ENCODE peak calls at places on chromosomes 6 and 20, in six cellular contexts. B is stromal cell of bone marrow, M is esophagus squamous epithelium, F is H1, L is Right ventricle myocardium superior, V is cardiac muscle cell. H is an unnamed sample.

GRCh38 chr6:149323925-149324324 is 6.4 kb downstream of the TAB2 start:
- DNase-seq in V (no peak), M (no peak), F (no peak), B (no peak), L (no peak), H (no peak)

GRCh38 chr6:44256291-44257006 is 879 bp downstream of the SLC35B2 start:
- DNase-seq in M (no peak), V (no peak), L (no peak), B (no peak), F (no peak), H (no peak)

GRCh38 chr20:17036546-17036945 is 190.3 kb upstream of the PCSK2 start:
- DNase-seq in L (no peak), B (no peak), F (no peak), M (no peak), V (no peak), H (no peak)

GRCh38 chr6:3026811-3027626 is 27.3 kb downstream of the NQO2 start:
- DNase-seq in L (no peak), B (no peak), V (peak), M (no peak), F (no peak), H (no peak)

GRCh38 chr20:19407731-19408130 is 195.3 kb downstream of the SLC24A3 start:
- DNase-seq in M (no peak), V (no peak), F (no peak), B (no peak), L (no peak), H (no peak)

GRCh38 chr20:1429143-1429728 is 36.4 kb upstream of the FKBP1A start:
- DNase-seq in F (no peak), M (no peak), L (no peak), B (no peak), V (no peak), H (no peak)

GRCh38 chr6:31139599-31139998 is 733 bp upstream of the PSORS1C2 start:
- DNase-seq in L (no peak), B (no peak), M (no peak), V (peak), F (no peak), H (no peak)

GRCh38 chr6:170087946-170088348 is 202.9 kb downstream of the DLL1 start:
- DNase-seq in M (no peak), B (no peak), V (no peak), L (peak), F (no peak), H (peak)

GRCh38 chr20:17233621-17234020 is 6.8 kb downstream of the PCSK2 start:
- DNase-seq in F (no peak), B (no peak), L (no peak), M (no peak), V (no peak), H (no peak)

GRCh38 chr6:132142768-132143167 is 191.6 kb upstream of the CCN2 start:
- DNase-seq in V (peak), F (no peak), L (no peak), B (no peak), M (no peak), H (no peak)

GRCh38 chr20:1434571-1435336 is 31.9 kb downstream of the NSFL1C start:
- DNase-seq in V (peak), B (peak), F (no peak), M (peak), L (no peak), H (no peak)

GRCh38 chr6:163187201-163187600 is 227.3 kb upstream of the QKI start:
- DNase-seq in F (no peak), L (no peak), B (no peak), M (no peak), V (no peak), H (no peak)

GRCh38 chr6:3259491-3259958 is 778 bp downstream of the PSMG4 start:
- DNase-seq in F (no peak), B (peak), V (peak), L (peak), M (no peak), H (peak)

GRCh38 chr6:27394073-27394472 is 5.5 kb downstream of the ZNF391 start:
- DNase-seq in V (no peak), M (no peak), F (no peak), B (no peak), L (no peak), H (no peak)

GRCh38 chr6:85185977-85186376 is 263.9 kb upstream of the NT5E start:
- DNase-seq in F (no peak), M (no peak), B (peak), L (no peak), V (peak), H (no peak)

GRCh38 chr6:8020083-8020482 is 44.1 kb downstream of the BLOC1S5 start:
- DNase-seq in M (no peak), F (no peak), V (no peak), L (no peak), B (no peak), H (no peak)

GRCh38 chr6:125812394-125813231 is 21.9 kb downstream of the NCOA7 start:
- DNase-seq in M (no peak), V (peak), B (peak), L (no peak), F (no peak), H (no peak)

GRCh38 chr6:117548797-117549301 is 53.5 kb downstream of the GOPC start:
- DNase-seq in M (no peak), B (no peak), F (no peak), L (no peak), V (peak), H (no peak)

GRCh38 chr6:154937306-154938244 is 57.5 kb upstream of the TIAM2 start:
- DNase-seq in L (no peak), F (no peak), V (no peak), B (peak), M (no peak), H (no peak)

GRCh38 chr20:8749101-8749500 is 319.8 kb upstream of the PLCB4 start:
- DNase-seq in M (no peak), B (no peak), V (peak), F (no peak), L (no peak), H (no peak)

GRCh38 chr6:25747477-25747876 is 7.1 kb upstream of the SLC17A4 start:
- DNase-seq in F (no peak), V (no peak), L (no peak), B (no peak), M (no peak), H (no peak)

GRCh38 chr6:150557043-150557599 is 42.6 kb upstream of the PLEKHG1 start:
- DNase-seq in M (no peak), V (no peak), F (no peak), L (no peak), B (no peak), H (no peak)

GRCh38 chr6:33248643-33248931 is 23.1 kb downstream of the VPS52 start:
- DNase-seq in L (peak), B (no peak), F (no peak), M (peak), V (peak), H (peak)

GRCh38 chr6:46370622-46371021 is 120.6 kb downstream of the RCAN2 start:
- DNase-seq in B (no peak), L (no peak), F (no peak), M (no peak), V (no peak), H (no peak)

GRCh38 chr6:52575490-52575868 is 1.4 kb downstream of the TRAM2 start:
- DNase-seq in V (no peak), M (no peak), L (no peak), B (no peak), F (no peak), H (no peak)